ENCODE peak calls at places on chromosomes 12 and 14, in seven cellular contexts. K is HCT116, V is SK-N-SH, S is H1, H is HepG2, O is K562, L is GM12878. P is an unnamed sample.

GRCh38 chr12:78802593-78802992 is 62.0 kb upstream of the SYT1 start:
- DNase-seq in K (no peak), V (peak; percentile 19), S (no peak), H (no peak), O (no peak), L (no peak), P (no peak)

GRCh38 chr14:100405752-100406455 is 82.8 kb downstream of the SLC25A47 start:
- DNase-seq in K (no peak), V (no peak), S (no peak), H (no peak), O (no peak), L (no peak), P (no peak)

GRCh38 chr14:37596790-37597189 is 1.4 kb downstream of the TTC6 start:
- DNase-seq in K (no peak), V (no peak), S (no peak), H (no peak), O (no peak), L (no peak), P (no peak)

GRCh38 chr12:98399532-98399931 is 115.9 kb upstream of the TMPO start:
- DNase-seq in K (peak; percentile 82), V (no peak), S (no peak), H (peak; percentile 43), O (peak; percentile 61), L (no peak), P (no peak)

GRCh38 chr12:28424965-28425364 is 234.7 kb downstream of the CCDC91 start:
- DNase-seq in K (no peak), V (no peak), S (no peak), H (peak; percentile 22), O (no peak), L (no peak), P (no peak)

GRCh38 chr14:66650491-66650911 is 142.6 kb downstream of the GPHN start:
- DNase-seq in K (no peak), V (no peak), S (no peak), H (no peak), O (no peak), L (peak; percentile 76), P (no peak)

GRCh38 chr12:49615725-49616124 is 7.6 kb upstream of the PRPF40B start:
- DNase-seq in K (no peak), V (no peak), S (no peak), H (no peak), O (no peak), L (no peak), P (no peak)

GRCh38 chr12:118424883-118425282 is 48.5 kb downstream of the SUDS3 start:
- DNase-seq in K (no peak), V (no peak), S (no peak), H (no peak), O (no peak), L (no peak), P (no peak)

GRCh38 chr14:85516239-85517112 is 13.5 kb upstream of the FLRT2 start:
- DNase-seq in K (no peak), V (no peak), S (no peak), H (no peak), O (no peak), L (no peak), P (no peak)

GRCh38 chr12:65331456-65331855 is 53.0 kb downstream of the MSRB3 start:
- DNase-seq in K (no peak), V (no peak), S (no peak), H (no peak), O (no peak), L (no peak), P (no peak)

GRCh38 chr14:60311417-60311816 is 62.4 kb downstream of the PPM1A start:
- DNase-seq in K (no peak), V (peak; percentile 70), S (no peak), H (no peak), O (no peak), L (no peak), P (no peak)

DNA sequence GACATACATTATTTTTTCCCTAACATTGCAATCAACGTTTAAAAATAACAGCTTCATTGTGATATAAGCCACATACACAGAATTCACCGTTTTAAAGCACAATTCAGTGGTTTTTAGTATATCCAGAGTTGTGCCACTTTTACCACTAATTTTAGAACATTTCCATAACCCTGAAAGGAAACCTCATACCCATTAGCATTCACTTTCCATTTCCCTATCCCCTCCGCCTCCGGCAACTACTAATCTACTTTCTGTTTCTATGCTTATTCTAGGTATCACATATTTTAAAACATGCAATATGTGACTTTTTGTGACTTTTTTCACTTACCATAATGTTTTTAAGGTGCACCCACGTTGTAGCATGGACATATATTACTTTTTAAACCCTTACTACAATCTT is 55.6 kb upstream of the ISM2 start:
- DNase-seq in K (no peak), V (no peak), S (no peak), H (no peak), O (no peak), L (peak; percentile 37), P (no peak)
- TF ChIP-seq JUND in K (no peak), V (no peak), S (no peak), H (no peak), O (no peak), L (no peak), P (no peak)

GRCh38 chr14:79325071-79325470 is 886.2 kb downstream of the DIO2 start:
- DNase-seq in K (no peak), V (no peak), S (no peak), H (no peak), O (no peak), L (no peak), P (no peak)
- TF ChIP-seq JUND in K (no peak), V (no peak), S (no peak), H (no peak), O (no peak), L (no peak), P (no peak)

GRCh38 chr12:45583011-45583657 is 146.4 kb upstream of the ARID2 start:
- DNase-seq in K (no peak), V (peak; percentile 33), S (no peak), H (no peak), O (no peak), L (no peak), P (peak; percentile 47)
- TF ChIP-seq JUND in K (no peak), V (no peak), S (no peak), H (no peak), O (no peak), L (no peak), P (no peak)

GRCh38 chr12:32917094-32917611 is 20.6 kb upstream of the PKP2 start:
- DNase-seq in K (no peak), V (no peak), S (no peak), H (no peak), O (no peak), L (no peak), P (no peak)

GRCh38 chr12:32920506-32921085 is 24.0 kb upstream of the PKP2 start:
- DNase-seq in K (no peak), V (no peak), S (no peak), H (no peak), O (no peak), L (no peak), P (no peak)

GRCh38 chr12:32921397-32921796 is 24.8 kb upstream of the PKP2 start:
- DNase-seq in K (no peak), V (no peak), S (no peak), H (no peak), O (no peak), L (no peak), P (no peak)

GRCh38 chr12:32922546-32923297 is 26.1 kb upstream of the PKP2 start:
- DNase-seq in K (no peak), V (no peak), S (no peak), H (no peak), O (no peak), L (no peak), P (no peak)

DNA sequence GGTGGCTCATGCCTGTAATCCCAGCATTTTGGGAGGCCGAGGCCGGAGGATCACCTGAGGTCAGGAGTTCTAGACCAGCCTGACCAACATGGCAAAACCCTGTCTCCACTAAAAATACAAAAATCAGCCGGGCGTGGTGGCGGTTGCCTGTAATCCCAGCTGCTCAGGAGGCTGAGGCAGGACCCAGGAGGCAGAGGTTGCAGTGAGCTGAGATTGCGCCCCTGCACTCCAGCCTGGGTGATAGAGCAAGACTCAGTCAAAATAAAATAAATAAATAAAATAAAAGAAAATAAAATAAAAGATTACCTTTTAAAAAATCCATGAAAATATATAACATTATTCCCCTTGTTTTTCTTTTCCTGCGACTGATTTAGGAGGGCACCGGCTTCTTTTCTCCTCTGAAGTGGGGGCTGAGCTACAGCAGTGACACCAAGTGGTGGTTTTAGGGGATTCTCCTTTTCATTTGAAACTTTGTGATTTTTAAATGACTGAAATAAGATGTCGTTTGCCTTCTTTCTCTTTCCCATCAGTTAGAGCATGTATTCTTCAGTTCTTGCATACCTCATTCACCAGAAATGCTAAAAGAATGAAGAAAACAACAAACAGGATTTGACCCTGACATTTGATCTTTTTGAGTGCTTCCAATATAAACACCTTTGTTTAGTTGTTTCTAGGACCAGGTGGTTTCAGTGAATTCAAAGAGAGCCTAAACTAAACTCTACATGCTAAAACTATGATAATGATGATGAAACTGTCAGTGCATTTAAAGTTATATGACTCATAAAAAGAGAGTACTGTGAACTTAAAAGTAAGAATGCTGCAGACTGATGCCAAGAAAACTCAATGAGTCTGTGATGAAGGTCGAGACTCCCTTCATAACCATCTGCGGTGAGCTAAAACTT is 22.6 kb upstream of the PKP2 start:
- DNase-seq in K (no peak), V (peak; percentile 66), S (no peak), H (peak; percentile 37), O (peak; percentile 19), L (no peak), P (peak; percentile 59)
- TF ChIP-seq JUND in K (no peak), V (no peak), S (no peak), H (no peak), O (no peak), L (no peak), P (no peak)

GRCh38 chr12:7608184-7608911 is 57.4 kb downstream of the APOBEC1 start:
- DNase-seq in K (no peak), V (no peak), S (no peak), H (no peak), O (no peak), L (no peak), P (no peak)
- TF ChIP-seq JUND in K (no peak), V (no peak), S (no peak), H (no peak), O (no peak), L (no peak), P (no peak)

P was measured in T47D.